ENCODE peak calls at places on chromosomes 13 and 19, in seven cellular contexts. K is IMR-90, N is ascending aorta, V is GM23248, G is left ventricle myocardium inferior, S is heart left ventricle, A is ovary. M is an unnamed sample.

GRCh38 chr13:45931211-45931610 is 79.7 kb upstream of the SIAH3 start:
- DNase-seq in K (no peak), N (no peak), V (no peak), G (no peak), S (no peak), A (no peak), M (no peak)

GRCh38 chr13:107441279-107441678 is 774.1 kb downstream of the LIG4 start:
- DNase-seq in K (peak; percentile 89), N (no peak), V (peak; percentile 90), G (no peak), S (no peak), A (no peak), M (no peak)

GRCh38 chr19:57002195-57002601 is 117.6 kb upstream of the USP29 start:
- DNase-seq in K (no peak), N (no peak), V (no peak), G (no peak), S (no peak), A (peak; percentile 41), M (no peak)

GRCh38 chr19:27833031-27833430 is 1379.9 kb downstream of the UQCRFS1 start:
- DNase-seq in K (no peak), N (no peak), V (peak; percentile 3), G (no peak), S (no peak), A (no peak), M (no peak)

GRCh38 chr19:720691-721160 is 12.0 kb downstream of the PALM start:
- DNase-seq in K (no peak), N (no peak), V (no peak), G (no peak), S (no peak), A (peak; percentile 68), M (no peak)

GRCh38 chr13:21683034-21683733 is 12.3 kb downstream of the FGF9 start:
- DNase-seq in K (peak; percentile 88), N (no peak), V (peak; percentile 92), G (no peak), S (no peak), A (no peak), M (no peak)

GRCh38 chr19:33193864-33194362 is at the start of gene LRP3:
- DNase-seq in K (peak; percentile 11), N (no peak), V (peak; percentile 54), G (peak; percentile 60), S (peak; percentile 69), A (peak; percentile 75), M (no peak)

GRCh38 chr13:114279770-114280169 is 1.6 kb upstream of the UPF3A start:
- DNase-seq in K (no peak), N (no peak), V (no peak), G (no peak), S (no peak), A (no peak), M (no peak)

GRCh38 chr19:2695288-2695866 is 7.1 kb downstream of the GNG7 start:
- DNase-seq in K (no peak), N (no peak), V (no peak), G (peak; percentile 60), S (peak; percentile 58), A (peak; percentile 38), M (no peak)

GRCh38 chr13:18948664-18949488 is 232.7 kb downstream of the TUBA3C start:
- DNase-seq in K (no peak), N (no peak), V (no peak), G (no peak), S (no peak), A (no peak), M (no peak)

GRCh38 chr13:40995997-40996396 is 23.1 kb downstream of the ELF1 start:
- DNase-seq in K (no peak), N (no peak), V (no peak), G (no peak), S (no peak), A (no peak), M (no peak)

GRCh38 chr19:54133312-54133956 is 4.1 kb upstream of the CNOT3 start:
- DNase-seq in K (no peak), N (no peak), V (no peak), G (no peak), S (no peak), A (no peak), M (no peak)

GRCh38 chr19:11196406-11197287 is 698 bp downstream of the KANK2 start:
- DNase-seq in K (peak; percentile 28), N (no peak), V (peak; percentile 76), G (peak; percentile 56), S (peak; percentile 64), A (peak; percentile 78), M (peak; percentile 60)

GRCh38 chr19:46736544-46737274 is 9.1 kb upstream of the FKRP start:
- DNase-seq in K (no peak), N (no peak), V (no peak), G (peak; percentile 71), S (peak; percentile 70), A (peak; percentile 39), M (peak; percentile 59)

GRCh38 chr13:60012503-60012902 is 151.2 kb downstream of the DIAPH3 start:
- DNase-seq in K (no peak), N (no peak), V (no peak), G (no peak), S (no peak), A (no peak), M (no peak)

GRCh38 chr19:33350538-33351309 is 22.8 kb upstream of the CEBPG start:
- DNase-seq in K (peak; percentile 56), N (no peak), V (peak; percentile 97), G (no peak), S (no peak), A (no peak), M (no peak)

GRCh38 chr19:35305181-35305580 is 13.2 kb downstream of the MAG start:
- DNase-seq in K (no peak), N (no peak), V (no peak), G (no peak), S (no peak), A (no peak), M (no peak)

GRCh38 chr13:30004204-30004603 is 153.8 kb upstream of the UBL3 start:
- DNase-seq in K (peak; percentile 48), N (no peak), V (peak; percentile 46), G (no peak), S (no peak), A (no peak), M (no peak)

DNA sequence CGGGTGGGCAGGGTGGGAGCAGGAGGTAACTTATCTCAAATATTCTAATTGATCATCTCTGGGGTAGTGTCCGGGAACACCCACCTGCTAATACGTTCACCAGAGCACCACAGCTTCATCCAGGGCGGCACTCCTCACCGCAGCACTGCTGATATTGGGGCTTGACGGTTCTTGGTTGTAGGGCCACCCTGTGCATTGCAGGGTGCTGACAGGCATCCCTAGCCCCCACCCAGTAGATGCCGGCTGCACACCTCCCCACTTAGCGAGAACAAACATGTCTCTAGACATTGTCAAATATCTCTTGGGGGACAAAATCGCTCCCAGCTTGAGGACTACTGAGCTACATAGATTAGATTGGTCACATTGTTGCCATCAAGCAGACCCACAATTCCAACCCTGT is 73.9 kb upstream of the WASF3 start:
- DNase-seq in K (no peak), N (no peak), V (no peak), G (no peak), S (no peak), A (no peak), M (no peak)
- H3K27me3 ChIP-seq in K (peaks cover 1% of the 10 kb centered on the region), N (no peaks in the 10 kb centered on the region), V (no peaks in the 10 kb centered on the region), G (peaks cover 5% of the 10 kb centered on the region), S (no peaks in the 10 kb centered on the region), A (no peaks in the 10 kb centered on the region), M (no peaks in the 10 kb centered on the region)

DNA sequence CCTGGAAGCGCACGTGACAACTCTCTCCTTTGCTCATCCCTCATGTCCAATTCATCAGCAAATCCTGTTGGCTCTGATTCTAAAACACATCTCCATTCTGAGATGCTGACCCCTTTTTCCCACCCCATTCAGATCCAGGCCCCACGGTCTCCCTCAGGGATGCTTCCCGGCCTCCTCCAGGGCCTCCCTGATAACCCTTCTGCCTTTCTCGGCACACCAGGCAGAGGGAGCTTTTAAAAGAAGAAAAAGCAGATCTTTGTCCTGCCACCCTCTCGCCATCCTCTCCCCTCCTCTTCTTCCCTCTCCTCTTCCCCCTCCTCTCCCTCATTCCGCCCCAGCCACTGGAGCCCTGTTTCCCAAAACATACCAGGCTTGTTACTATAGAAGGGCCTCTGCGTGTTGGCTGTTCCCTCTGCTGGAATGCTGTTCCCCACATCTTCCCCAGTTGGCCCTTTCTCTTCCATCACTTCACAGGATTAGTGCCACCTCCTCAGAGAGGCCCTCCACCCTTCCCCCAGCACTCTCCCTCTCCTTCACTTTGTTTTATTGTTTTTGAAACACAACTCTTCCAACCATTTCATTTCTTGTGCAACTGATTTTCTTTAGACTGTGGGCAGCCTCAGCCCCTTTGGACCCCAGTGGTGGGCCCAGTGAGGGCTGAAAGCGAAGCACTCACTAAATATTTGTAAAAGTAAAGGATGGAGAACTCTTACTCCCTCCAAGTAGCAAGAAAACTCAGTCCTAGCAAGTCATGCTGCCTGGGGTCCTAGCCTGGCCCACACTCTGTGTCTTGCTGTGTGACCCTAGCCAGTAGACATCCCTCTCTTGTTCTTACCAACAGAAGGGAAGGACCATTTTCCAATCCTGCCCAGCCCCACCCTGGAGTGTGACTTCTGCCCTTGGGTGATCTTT is 2.5 kb upstream of the CRLF1 start:
- DNase-seq in K (no peak), N (no peak), V (no peak), G (no peak), S (no peak), A (no peak), M (no peak)
- H3K27me3 ChIP-seq in K (peaks cover 88% of the 10 kb centered on the region), N (peaks cover 64% of the 10 kb centered on the region), V (peaks cover 81% of the 10 kb centered on the region), G (peaks cover 96% of the 10 kb centered on the region), S (peaks cover 95% of the 10 kb centered on the region), A (peaks cover 9% of the 10 kb centered on the region), M (peaks cover 49% of the 10 kb centered on the region)

GRCh38 chr13:97220151-97220900 is 1.8 kb upstream of the MBNL2 start:
- DNase-seq in K (no peak), N (no peak), V (no peak), G (no peak), S (no peak), A (no peak), M (no peak)

GRCh38 chr13:97221989-97222700 is at the start of gene MBNL2:
- DNase-seq in K (peak; percentile 94), N (peak; percentile 75), V (peak; percentile 95), G (peak; percentile 89), S (peak; percentile 91), A (peak; percentile 83), M (peak; percentile 92)

GRCh38 chr13:97219226-97219625 is 2.9 kb upstream of the MBNL2 start:
- DNase-seq in K (no peak), N (no peak), V (no peak), G (no peak), S (no peak), A (no peak), M (no peak)

GRCh38 chr13:97221491-97221890 is 642 bp upstream of the MBNL2 start:
- DNase-seq in K (no peak), N (no peak), V (no peak), G (no peak), S (no peak), A (no peak), M (no peak)

GRCh38 chr13:97221046-97221445 is 1.1 kb upstream of the MBNL2 start:
- DNase-seq in K (no peak), N (no peak), V (no peak), G (no peak), S (no peak), A (no peak), M (no peak)
- H3K27me3 ChIP-seq in K (no peaks in the 10 kb centered on the region), N (no peaks in the 10 kb centered on the region), V (no peaks in the 10 kb centered on the region), G (no peaks in the 10 kb centered on the region), S (no peaks in the 10 kb centered on the region), A (no peaks in the 10 kb centered on the region), M (no peaks in the 10 kb centered on the region)

DNA sequence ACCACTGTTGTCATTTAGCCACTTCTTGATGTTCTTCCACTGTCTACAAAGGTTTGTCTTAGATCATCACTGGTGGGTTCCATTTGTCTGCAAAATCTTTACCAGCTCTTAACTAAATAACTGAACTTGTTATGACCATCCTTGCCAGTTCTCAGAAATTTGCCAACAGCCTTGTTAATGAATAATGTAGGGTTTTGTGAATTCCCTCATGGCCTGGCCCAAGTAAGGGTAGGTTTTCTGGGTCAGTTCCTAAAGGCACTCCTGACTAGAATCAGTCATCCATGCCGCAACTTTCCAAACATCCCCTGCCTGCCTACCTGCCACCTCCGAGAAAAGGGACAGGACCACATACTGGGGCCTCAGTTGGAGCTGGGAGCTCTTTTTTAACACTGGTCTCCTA is 4.0 kb downstream of the COL4A1 start:
- DNase-seq in K (no peak), N (no peak), V (no peak), G (no peak), S (peak; percentile 9), A (peak; percentile 8), M (peak; percentile 11)
- H3K27me3 ChIP-seq in K (no peaks in the 10 kb centered on the region), N (no peaks in the 10 kb centered on the region), V (no peaks in the 10 kb centered on the region), G (no peaks in the 10 kb centered on the region), S (no peaks in the 10 kb centered on the region), A (no peaks in the 10 kb centered on the region), M (no peaks in the 10 kb centered on the region)